ENCODE peak calls at places on chromosomes 16 and 17, in eight cellular contexts. L is lower leg skin; K is iPS-NIHi11; F is T-helper 2 cell treated with Interferon-gamma antibody and Interleukin-4, amounts not matched to agents 5 μg/mL and 100 μg/mL, for 36 hours; E is AG20443; Q is posterior vena cava; C is H7; I is RCC 7860. J is an unnamed sample.

GRCh38 chr16:81275064-81275532 is 36.6 kb downstream of the BCO1 start:
- DNase-seq in L (no peak), I (no peak), Q (no peak), K (no peak), E (no peak), C (peak), F (no peak), J (no peak)

GRCh38 chr17:55285340-55286301 is 20.9 kb downstream of the HLF start:
- DNase-seq in C (no peak), K (no peak), L (peak), Q (peak), F (no peak), I (no peak), E (no peak), J (peak)

GRCh38 chr16:66267287-66268137 is 99.0 kb upstream of the CDH5 start:
- DNase-seq in L (peak), F (no peak), Q (no peak), I (no peak), C (no peak), K (no peak), E (no peak), J (no peak)

GRCh38 chr17:72266099-72266852 is 145.5 kb downstream of the SOX9 start:
- DNase-seq in F (no peak), Q (no peak), I (no peak), E (no peak), C (no peak), K (no peak), L (no peak), J (no peak)

GRCh38 chr17:41451154-41451728 is 10.5 kb upstream of the KRT38 start:
- DNase-seq in E (no peak), K (no peak), C (no peak), L (no peak), Q (no peak), F (no peak), I (no peak), J (no peak)

GRCh38 chr16:30838876-30839471 is 52.0 kb upstream of the ZNF629 start:
- DNase-seq in C (no peak), F (no peak), K (no peak), L (no peak), Q (no peak), I (no peak), E (no peak), J (no peak)

GRCh38 chr17:8162232-8162996 is at the start of gene VAMP2:
- DNase-seq in F (peak), E (peak), I (no peak), C (peak), L (peak), K (no peak), Q (peak), J (no peak)

GRCh38 chr16:11079657-11080187 is 135.4 kb downstream of the CLEC16A start:
- DNase-seq in E (peak), I (peak), F (peak), K (no peak), Q (peak), L (no peak), C (no peak), J (no peak)

GRCh38 chr17:48644159-48644558 is 18.0 kb upstream of the HOXB9 start:
- DNase-seq in Q (no peak), K (no peak), F (no peak), I (no peak), L (no peak), E (no peak), C (peak), J (no peak)

GRCh38 chr17:58666858-58667267 is 25.0 kb downstream of the TEX14 start:
- DNase-seq in L (peak), K (no peak), I (no peak), Q (peak), E (no peak), C (no peak), F (peak), J (peak)

GRCh38 chr16:54980821-54981220 is 50.2 kb downstream of the IRX5 start:
- DNase-seq in L (no peak), F (no peak), Q (no peak), I (no peak), E (no peak), C (no peak), K (no peak), J (no peak)

GRCh38 chr17:4476512-4477070 is 22.1 kb upstream of the SPNS2 start:
- DNase-seq in I (no peak), E (no peak), L (no peak), F (no peak), K (peak), C (peak), Q (no peak), J (no peak)

J was measured in omental fat pad.